ENCODE peak calls at places on chromosome 11, in ten cellular contexts. Q, R, S, M, D, Y, T, C, K and Z are unnamed samples.

GRCh38 chr11:126949066-126949945 is 51.3 kb downstream of the KIRREL3 start:
- DNase-seq in S (peak), R (no peak), D (no peak), Q (peak), T (no peak), M (no peak), C (no peak), Y (no peak), K (no peak), Z (no peak)

GRCh38 chr11:58654079-58654907 is 31.8 kb downstream of the CNTF start:
- DNase-seq in T (peak), S (peak), C (peak), D (peak), K (peak), M (peak), R (no peak), Y (peak), Q (peak), Z (peak)

GRCh38 chr11:78766997-78767396 is 192.3 kb upstream of the NARS2 start:
- DNase-seq in R (no peak), M (no peak), Q (no peak), T (no peak), K (no peak), C (peak), D (no peak), S (no peak), Y (no peak), Z (no peak)

GRCh38 chr11:9569588-9570164 is 3.8 kb upstream of the WEE1 start:
- DNase-seq in K (no peak), Q (no peak), C (no peak), S (no peak), D (no peak), M (no peak), R (no peak), Y (no peak), T (peak), Z (no peak)

GRCh38 chr11:10694481-10695239 is 1.1 kb upstream of the IRAG1 start:
- DNase-seq in R (peak), C (peak), K (peak), M (no peak), Q (no peak), S (no peak), Y (no peak), D (no peak), T (no peak), Z (no peak)

GRCh38 chr11:328012-328411 is 7.4 kb upstream of the IFITM3 start:
- DNase-seq in T (no peak), D (no peak), Y (no peak), C (no peak), Q (no peak), R (no peak), K (no peak), M (no peak), S (no peak), Z (no peak)

GRCh38 chr11:63682045-63682915 is 980 bp downstream of the RTN3 start:
- DNase-seq in Q (peak), S (peak), Y (peak), D (no peak), M (no peak), T (peak), R (no peak), K (no peak), C (peak), Z (no peak)

GRCh38 chr11:123597859-123598258 is 56.6 kb downstream of the SCN3B start:
- DNase-seq in Q (no peak), T (no peak), K (no peak), Y (no peak), C (no peak), R (no peak), M (no peak), D (no peak), S (no peak), Z (no peak)

GRCh38 chr11:78138694-78139421 is 568 bp downstream of the ALG8 start:
- DNase-seq in Y (peak), Q (peak), K (no peak), T (no peak), R (no peak), M (no peak), C (peak), S (peak), D (peak), Z (no peak)

GRCh38 chr11:80083561-80083960 is 642.7 kb upstream of the TENM4 start:
- DNase-seq in Q (no peak), M (no peak), R (no peak), T (peak), S (no peak), D (no peak), C (peak), Y (no peak), K (no peak), Z (no peak)

GRCh38 chr11:89495951-89496350 is 4.8 kb upstream of the NOX4 start:
- DNase-seq in M (no peak), K (peak), T (no peak), D (no peak), Q (no peak), Y (no peak), R (peak), C (peak), S (peak), Z (no peak)